ENCODE peak calls at places on chromosome 12, in four cellular contexts. U, S, I and X are unnamed samples.

GRCh38 chr12:116385486-116386217 is 108.2 kb upstream of the MED13L start:
- DNase-seq in U (peak), S (no peak), I (no peak), X (no peak)

GRCh38 chr12:52506858-52507715 is 13.1 kb downstream of the KRT5 start:
- DNase-seq in U (peak), S (no peak), I (no peak), X (peak)

GRCh38 chr12:93318720-93319522 is 58.8 kb upstream of the NUDT4 start:
- DNase-seq in U (no peak), S (no peak), I (no peak), X (no peak)

GRCh38 chr12:96375841-96376249 is 24.4 kb downstream of the CDK17 start:
- DNase-seq in U (no peak), S (no peak), I (no peak), X (no peak)

GRCh38 chr12:47896633-47897032 is 8.2 kb downstream of the VDR start:
- DNase-seq in U (peak), S (no peak), I (peak), X (peak)

GRCh38 chr12:32926356-32926755 is 29.8 kb upstream of the PKP2 start:
- DNase-seq in U (no peak), S (no peak), I (no peak), X (no peak)

GRCh38 chr12:11797317-11797913 is 147.9 kb downstream of the ETV6 start:
- DNase-seq in U (peak), S (no peak), I (no peak), X (no peak)

GRCh38 chr12:88227263-88227662 is 85.2 kb downstream of the TMTC3 start:
- DNase-seq in U (no peak), S (no peak), I (no peak), X (no peak)

GRCh38 chr12:26297386-26298070 is 102.2 kb downstream of the SSPN start:
- DNase-seq in U (no peak), S (no peak), I (no peak), X (no peak)

GRCh38 chr12:110741795-110742717 is 635 bp downstream of the PPP1CC start:
- DNase-seq in U (peak), S (no peak), I (peak), X (no peak)

GRCh38 chr12:125111403-125111802 is 46.2 kb downstream of the AACS start:
- DNase-seq in U (no peak), S (no peak), I (no peak), X (no peak)

GRCh38 chr12:16385779-16386646 is 38.6 kb downstream of the MGST1 start:
- DNase-seq in U (peak), S (peak), I (peak), X (no peak)